ENCODE peak calls at places on chromosome 19, in eight cellular contexts. H, U, L, O, K, R, S and N are unnamed samples.

GRCh38 chr19:56155124-56155687 is 14.1 kb downstream of the ZNF444 start:
- DNase-seq in H (no peak), U (no peak), L (no peak), O (no peak), K (no peak), R (no peak), S (no peak), N (no peak)

GRCh38 chr19:45159204-45159970 is 1.4 kb downstream of the NKPD1 start:
- DNase-seq in H (no peak), U (no peak), L (no peak), O (no peak), K (no peak), R (no peak), S (no peak), N (no peak)

GRCh38 chr19:2421581-2422306 is 5.6 kb downstream of the TIMM13 start:
- DNase-seq in H (no peak), U (no peak), L (no peak), O (no peak), K (no peak), R (no peak), S (no peak), N (no peak)

GRCh38 chr19:6861683-6862286 is 25.6 kb upstream of the ADGRE1 start:
- DNase-seq in H (no peak), U (no peak), L (no peak), O (no peak), K (no peak), R (no peak), S (no peak), N (no peak)

GRCh38 chr19:33054623-33055022 is 10.1 kb downstream of the RHPN2 start:
- DNase-seq in H (peak; percentile 48), U (no peak), L (no peak), O (no peak), K (no peak), R (no peak), S (no peak), N (no peak)

GRCh38 chr19:8304841-8305621 is 3.1 kb downstream of the CD320 start:
- DNase-seq in H (peak; percentile 47), U (no peak), L (no peak), O (peak; percentile 38), K (no peak), R (no peak), S (no peak), N (no peak)

GRCh38 chr19:3378352-3379146 is 12.2 kb downstream of the NFIC start:
- DNase-seq in H (no peak), U (no peak), L (no peak), O (no peak), K (no peak), R (no peak), S (no peak), N (no peak)

GRCh38 chr19:36246006-36246391 is 31.1 kb downstream of the ZNF146 start:
- DNase-seq in H (no peak), U (no peak), L (no peak), O (no peak), K (no peak), R (no peak), S (no peak), N (no peak)

GRCh38 chr19:43532962-43533545 is at the start of gene ZNF575:
- DNase-seq in H (peak; percentile 92), U (peak; percentile 83), L (peak; percentile 97), O (peak; percentile 94), K (peak; percentile 86), R (peak; percentile 80), S (peak; percentile 97), N (peak; percentile 98)

GRCh38 chr19:46386151-46386550 is 27.2 kb downstream of the CCDC8 start:
- DNase-seq in H (peak; percentile 28), U (no peak), L (no peak), O (no peak), K (no peak), R (no peak), S (no peak), N (no peak)

GRCh38 chr19:3586124-3586626 is 897 bp downstream of the GIPC3 start:
- DNase-seq in H (no peak), U (no peak), L (peak; percentile 6), O (peak; percentile 46), K (no peak), R (no peak), S (no peak), N (no peak)

GRCh38 chr19:51359294-51359693 is 6.9 kb downstream of the ETFB start:
- DNase-seq in H (no peak), U (no peak), L (no peak), O (no peak), K (no peak), R (peak; percentile 65), S (peak; percentile 95), N (peak; percentile 22)

GRCh38 chr19:10230904-10231623 is at the start of gene S1PR2:
- DNase-seq in H (peak; percentile 82), U (no peak), L (peak; percentile 85), O (peak; percentile 75), K (peak; percentile 75), R (no peak), S (peak; percentile 60), N (peak; percentile 84)

GRCh38 chr19:19446655-19447437 is 41.4 kb downstream of the GATAD2A start:
- DNase-seq in H (no peak), U (no peak), L (no peak), O (no peak), K (no peak), R (no peak), S (no peak), N (no peak)

GRCh38 chr19:15365264-15365663 is 14.3 kb downstream of the AKAP8 start:
- DNase-seq in H (no peak), U (no peak), L (no peak), O (no peak), K (no peak), R (no peak), S (no peak), N (no peak)

GRCh38 chr19:7994114-7994513 is 11.3 kb downstream of the ELAVL1 start:
- DNase-seq in H (no peak), U (no peak), L (no peak), O (no peak), K (no peak), R (no peak), S (no peak), N (no peak)

GRCh38 chr19:34075661-34076091 is 96.6 kb upstream of the LSM14A start:
- DNase-seq in H (no peak), U (peak; percentile 11), L (no peak), O (no peak), K (no peak), R (no peak), S (peak; percentile 60), N (peak; percentile 58)

GRCh38 chr19:55113570-55114039 is 3.8 kb downstream of the PPP1R12C start:
- DNase-seq in H (peak; percentile 81), U (no peak), L (no peak), O (no peak), K (no peak), R (peak; percentile 59), S (peak; percentile 82), N (no peak)

GRCh38 chr19:5261151-5261890 is 79.3 kb downstream of the PTPRS start:
- DNase-seq in H (no peak), U (no peak), L (no peak), O (no peak), K (no peak), R (no peak), S (no peak), N (no peak)

GRCh38 chr19:30799854-30800755 is 427.9 kb downstream of the ZNF536 start:
- DNase-seq in H (peak; percentile 60), U (no peak), L (no peak), O (peak; percentile 26), K (no peak), R (no peak), S (no peak), N (peak; percentile 31)

GRCh38 chr19:634975-635652 is 1.8 kb upstream of the POLRMT start:
- DNase-seq in H (no peak), U (no peak), L (no peak), O (no peak), K (no peak), R (no peak), S (no peak), N (no peak)

GRCh38 chr19:40588110-40588854 is 11.6 kb downstream of the SHKBP1 start:
- DNase-seq in H (no peak), U (no peak), L (no peak), O (no peak), K (no peak), R (no peak), S (no peak), N (peak; percentile 58)

GRCh38 chr19:48999481-49000325 is 6.0 kb downstream of the RUVBL2 start:
- DNase-seq in H (peak; percentile 75), U (no peak), L (peak; percentile 18), O (peak; percentile 67), K (no peak), R (no peak), S (peak; percentile 61), N (peak; percentile 65)

GRCh38 chr19:17513801-17514200 is 2.4 kb downstream of the PGLS start:
- DNase-seq in H (no peak), U (peak; percentile 42), L (no peak), O (no peak), K (no peak), R (no peak), S (peak; percentile 47), N (peak; percentile 64)

GRCh38 chr19:11096210-11096841 is 7.1 kb downstream of the LDLR start:
- DNase-seq in H (no peak), U (peak; percentile 8), L (no peak), O (peak; percentile 59), K (no peak), R (peak; percentile 19), S (peak; percentile 50), N (no peak)

GRCh38 chr19:49243129-49243528 is 81.9 kb downstream of the SLC6A16 start:
- DNase-seq in H (no peak), U (no peak), L (no peak), O (no peak), K (no peak), R (no peak), S (no peak), N (no peak)

GRCh38 chr19:9126900-9127405 is at the start of gene OR7G3:
- DNase-seq in H (no peak), U (no peak), L (no peak), O (no peak), K (no peak), R (no peak), S (no peak), N (no peak)

GRCh38 chr19:49231804-49232203 is 74.2 kb downstream of the TRPM4 start:
- DNase-seq in H (no peak), U (no peak), L (no peak), O (peak; percentile 36), K (no peak), R (no peak), S (no peak), N (no peak)

GRCh38 chr19:56348289-56348877 is 33.7 kb upstream of the ZSCAN5A start:
- DNase-seq in H (no peak), U (no peak), L (peak; percentile 9), O (peak; percentile 33), K (no peak), R (no peak), S (peak; percentile 38), N (peak; percentile 39)

GRCh38 chr19:50723735-50724521 is 764 bp downstream of the CLEC11A start:
- DNase-seq in H (no peak), U (no peak), L (no peak), O (no peak), K (no peak), R (no peak), S (peak; percentile 13), N (no peak)

GRCh38 chr19:5023128-5023571 is 54.2 kb downstream of the KDM4B start:
- DNase-seq in H (no peak), U (no peak), L (no peak), O (no peak), K (no peak), R (no peak), S (no peak), N (no peak)